ENCODE peak calls at places on chromosomes 7 and 10, in four cellular contexts. T, B, U and D are unnamed samples.

GRCh38 chr10:132114953-132115520 is 49.3 kb downstream of the JAKMIP3 start:
- DNase-seq in B (no peak), U (peak; percentile 23), T (no peak), D (no peak)

GRCh38 chr7:27962250-27962649 is 218.3 kb downstream of the JAZF1 start:
- DNase-seq in U (no peak), T (no peak), B (no peak), D (no peak)

GRCh38 chr7:14483663-14484062 is 418.9 kb downstream of the DGKB start:
- DNase-seq in T (no peak), B (no peak), U (no peak), D (no peak)

GRCh38 chr10:5951721-5952407 is 25.5 kb downstream of the IL15RA start:
- DNase-seq in B (no peak), T (no peak), U (no peak), D (no peak)

GRCh38 chr10:69864321-69864720 is 62.6 kb downstream of the COL13A1 start:
- DNase-seq in U (no peak), B (no peak), T (peak; percentile 74), D (no peak)

GRCh38 chr7:114048386-114049235 is 129.8 kb upstream of the PPP1R3A start:
- DNase-seq in U (no peak), B (no peak), T (no peak), D (no peak)

GRCh38 chr7:27651702-27652101 is 11.0 kb downstream of the HIBADH start:
- DNase-seq in T (no peak), B (no peak), U (no peak), D (no peak)

GRCh38 chr7:99292127-99292526 is 19.5 kb downstream of the MYH16 start:
- DNase-seq in T (no peak), B (no peak), U (no peak), D (no peak)

GRCh38 chr10:119489572-119490326 is 52.8 kb downstream of the RGS10 start:
- DNase-seq in B (peak; percentile 43), U (no peak), T (no peak), D (peak; percentile 84)

GRCh38 chr10:13400196-13400965 is 52.3 kb upstream of the SEPHS1 start:
- DNase-seq in U (no peak), B (no peak), T (no peak), D (no peak)

GRCh38 chr10:131998050-131998844 is 16.5 kb upstream of the BNIP3 start:
- DNase-seq in T (no peak), B (no peak), U (no peak), D (no peak)

GRCh38 chr7:113307147-113307546 is 188.8 kb upstream of the SMIM30 start:
- DNase-seq in U (no peak), B (no peak), T (no peak), D (no peak)

GRCh38 chr10:116168329-116168728 is 104.7 kb downstream of the GFRA1 start:
- DNase-seq in U (no peak), B (no peak), T (no peak), D (no peak)

GRCh38 chr7:83001362-83002040 is 161.2 kb downstream of the PCLO start:
- DNase-seq in T (no peak), U (no peak), B (no peak), D (no peak)

DNA sequence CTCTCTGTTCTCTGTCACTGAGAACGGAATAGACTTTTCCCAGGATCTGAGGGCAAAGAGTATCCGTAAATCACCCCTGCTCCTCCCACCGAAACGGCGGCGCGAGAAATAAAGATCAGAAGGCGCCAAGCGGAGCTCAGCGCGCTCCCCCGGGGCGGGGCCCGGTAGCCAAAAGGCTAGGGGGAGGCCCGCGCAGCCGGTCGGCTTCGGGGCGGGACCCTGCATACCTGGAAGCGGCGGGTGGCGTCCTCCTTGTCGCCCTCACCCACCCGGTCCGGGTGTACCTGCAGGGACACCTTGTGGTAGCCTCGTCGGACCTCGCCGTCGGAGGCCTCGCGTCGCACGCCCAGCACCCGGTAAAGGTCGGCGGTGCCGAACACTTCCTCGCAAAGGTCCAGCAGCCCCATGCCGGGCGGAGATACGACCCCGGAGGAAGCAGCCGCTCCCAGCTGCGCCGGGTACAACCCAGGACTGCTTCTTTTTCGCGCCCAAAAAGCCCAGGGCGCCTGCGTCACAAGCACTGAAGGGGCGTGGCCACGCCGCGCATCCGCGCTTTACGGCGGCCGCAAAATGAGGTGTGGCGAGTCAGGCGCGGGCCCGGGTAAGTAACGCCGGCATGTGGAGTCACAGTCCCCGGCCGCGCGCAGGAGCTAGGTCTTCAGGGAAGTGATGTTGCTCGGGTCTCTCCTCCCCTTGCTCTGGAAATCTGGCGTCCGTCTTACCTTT is at the start of gene DNAJC9:
- DNase-seq in T (peak; percentile 55), B (peak; percentile 98), U (peak; percentile 96), D (peak; percentile 94)
- TF ChIP-seq CTCF in T (no peak), B (no peak), U (no peak), D (no peak)

GRCh38 chr10:91298224-91298862 is 77.9 kb downstream of the PCGF5 start:
- DNase-seq in U (peak; percentile 71), T (no peak), B (peak; percentile 71), D (peak; percentile 79)

GRCh38 chr10:91294134-91294906 is 73.9 kb downstream of the PCGF5 start:
- DNase-seq in T (no peak), B (no peak), U (no peak), D (no peak)

GRCh38 chr10:91295346-91295745 is 74.9 kb downstream of the PCGF5 start:
- DNase-seq in B (no peak), T (no peak), U (no peak), D (no peak)

GRCh38 chr10:91300011-91300575 is 79.6 kb downstream of the PCGF5 start:
- DNase-seq in T (no peak), U (no peak), B (no peak), D (no peak)

GRCh38 chr10:91296471-91296870 is 76.0 kb downstream of the PCGF5 start:
- DNase-seq in T (no peak), U (no peak), B (no peak), D (peak; percentile 40)
- TF ChIP-seq CTCF in T (peak; percentile 29), U (no peak), B (no peak), D (no peak)

DNA sequence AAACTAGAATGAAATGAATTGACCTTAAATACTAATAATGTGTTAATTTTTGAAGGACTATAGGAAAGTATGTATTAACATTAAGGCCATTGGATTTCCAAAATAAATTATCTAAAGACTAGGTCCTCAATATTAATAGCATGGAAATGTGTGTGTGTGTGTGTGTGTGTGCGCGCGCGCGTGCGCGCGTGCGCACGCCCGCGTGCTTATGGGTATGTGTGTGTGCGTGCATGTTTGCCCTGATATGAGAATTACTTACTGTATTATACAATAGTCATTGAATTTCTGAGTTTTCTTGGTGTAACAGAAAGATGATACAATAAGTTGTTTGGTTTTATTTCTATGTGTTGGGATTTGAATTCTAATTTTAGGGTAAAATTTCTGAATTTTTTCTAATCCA is 205.9 kb downstream of the BICC1 start:
- DNase-seq in T (no peak), U (no peak), B (no peak), D (no peak)
- TF ChIP-seq CTCF in T (no peak), U (no peak), B (no peak), D (no peak)

GRCh38 chr7:64854969-64855368 is 48.1 kb upstream of the ZNF273 start:
- DNase-seq in B (no peak), T (no peak), U (no peak), D (no peak)

GRCh38 chr7:64849924-64850499 is 53.1 kb upstream of the ZNF273 start:
- DNase-seq in U (no peak), T (no peak), B (no peak), D (no peak)

GRCh38 chr7:64853679-64854078 is 49.4 kb upstream of the ZNF273 start:
- DNase-seq in B (no peak), U (no peak), T (no peak), D (no peak)

DNA sequence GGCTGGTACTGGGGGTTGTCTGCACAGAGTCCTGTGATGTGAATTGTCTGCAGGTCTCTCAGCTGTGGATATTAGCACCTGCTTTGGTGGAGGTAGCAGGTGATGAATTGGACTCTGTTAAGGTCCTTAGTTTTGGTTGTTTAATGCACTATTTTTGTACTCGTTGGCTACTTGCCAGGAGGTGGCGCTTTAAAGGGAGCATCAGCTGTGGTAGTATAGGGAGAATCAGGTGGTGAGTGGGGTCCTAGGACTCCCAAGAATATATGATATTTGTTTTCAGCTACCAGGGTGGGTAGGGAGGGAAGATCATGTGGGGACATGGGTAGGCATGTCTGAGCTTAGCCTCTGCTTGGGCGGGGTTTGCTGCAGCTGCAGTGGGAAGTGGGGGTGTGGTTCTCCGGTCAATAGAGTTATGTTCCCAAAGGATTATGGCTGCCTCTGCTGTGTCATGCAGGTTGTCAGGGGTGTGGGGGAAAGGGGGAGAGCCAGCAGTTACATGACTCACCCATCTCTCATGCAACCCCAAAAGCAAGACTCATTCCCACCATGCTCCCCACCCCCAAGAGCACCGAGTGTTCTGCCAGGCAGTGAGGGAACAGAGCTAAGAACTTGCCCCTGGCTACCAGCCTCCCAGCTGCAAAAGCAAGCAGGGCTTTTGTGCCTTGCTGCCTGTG is 53.7 kb upstream of the ZNF273 start:
- DNase-seq in T (no peak), B (no peak), U (peak; percentile 45), D (no peak)
- TF ChIP-seq CTCF in T (no peak), B (no peak), U (no peak), D (no peak)

DNA sequence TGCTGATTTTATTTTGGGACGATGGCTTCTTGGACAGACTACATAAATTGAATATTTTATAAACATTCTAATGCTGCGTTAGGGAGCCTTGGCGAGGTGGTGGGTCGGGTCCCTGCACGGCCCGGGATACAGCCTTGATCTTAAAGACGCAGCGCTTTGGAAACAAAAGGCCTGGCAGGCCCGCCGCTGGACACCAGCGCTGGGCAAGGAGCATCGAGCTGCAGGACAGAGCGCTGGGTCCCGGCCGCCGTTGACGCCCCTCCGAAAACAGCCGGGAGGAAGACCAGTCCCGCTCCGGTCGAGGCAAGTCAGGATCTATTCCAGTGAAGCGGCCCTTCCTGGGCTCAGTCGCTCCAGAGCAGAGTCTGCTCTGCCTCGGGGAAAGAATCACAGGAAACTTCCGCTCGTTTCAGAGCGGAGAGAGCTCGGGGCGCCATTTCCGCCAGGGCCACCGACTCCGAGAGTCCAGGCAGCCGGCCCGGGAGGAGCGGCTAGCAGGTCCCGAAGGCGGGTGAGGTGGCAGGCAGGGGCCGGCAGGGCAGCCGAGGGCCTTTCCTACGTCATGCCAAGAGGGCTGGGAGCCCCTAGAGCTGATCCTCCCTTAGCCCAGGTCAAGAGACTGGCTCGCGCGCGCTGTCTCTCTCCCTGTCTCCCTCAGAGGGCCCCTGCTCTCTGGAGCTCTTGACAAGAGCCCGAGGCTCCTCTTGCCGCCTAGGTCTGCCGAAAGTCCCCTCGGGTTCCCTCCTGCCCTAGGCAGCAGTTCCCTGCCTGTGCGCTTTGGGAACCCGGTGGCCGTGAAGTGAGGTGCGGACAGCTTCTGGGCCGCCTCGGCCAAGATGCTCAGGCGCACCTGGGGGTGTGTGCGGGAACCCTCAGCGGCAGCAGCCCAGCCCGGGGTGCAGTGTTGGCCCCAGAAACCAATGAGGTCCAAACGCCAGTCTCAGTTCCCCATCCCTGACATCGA is 1.4 kb upstream of the DRGX start:
- DNase-seq in B (no peak), T (no peak), U (no peak), D (no peak)
- TF ChIP-seq CTCF in B (no peak), T (no peak), U (no peak), D (no peak)

DNA sequence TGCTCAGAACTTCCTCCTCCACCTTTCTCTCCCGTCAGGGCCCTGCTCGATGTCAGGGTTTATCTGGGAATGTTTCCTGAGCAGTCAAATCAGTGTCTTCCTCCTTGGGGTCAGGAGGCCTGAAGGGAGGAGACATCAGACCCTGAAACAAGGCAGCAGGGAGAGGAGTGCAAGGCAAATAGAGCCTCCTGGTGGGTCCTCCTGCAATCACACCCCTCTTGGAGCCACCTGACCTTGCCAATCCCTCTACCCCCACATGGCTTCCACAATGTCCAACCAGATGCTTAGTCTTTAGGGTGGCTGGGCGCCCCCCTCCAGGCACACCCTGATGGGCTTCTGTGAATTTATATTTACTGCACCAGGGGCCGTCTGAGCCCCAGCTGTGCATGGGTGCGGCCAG is 12.2 kb downstream of the GPR26 start:
- DNase-seq in B (no peak), U (no peak), T (no peak), D (no peak)
- TF ChIP-seq CTCF in B (no peak), U (no peak), T (no peak), D (no peak)

GRCh38 chr7:23544913-23545354 is 13.2 kb upstream of the TRA2A start:
- DNase-seq in B (no peak), T (no peak), U (no peak), D (peak; percentile 45)
- TF ChIP-seq CTCF in B (no peak), T (peak; percentile 39), U (no peak), D (peak; percentile 48)